ENCODE peak calls at places on chromosomes 6 and 20, in six cellular contexts. J is stimulated activated naive CD8-positive, alpha-beta T cell treated with anti-CD3 and anti-CD28 coated beads, Interleukin-15, amount 100 ng/mL, for 72 hours; H is activated CD8-positive, alpha-beta memory T cell treated with anti-CD3 and anti-CD28 coated beads, Interleukin-2, amount 10 ng/mL, durations not matched to agents 7 days and 5 days; P is right cardiac atrium; D is left cardiac atrium; E is CD8-positive, alpha-beta T cell. A is an unnamed sample.

GRCh38 chr6:77123527-77123926 is 339.8 kb downstream of the HTR1B start:
- ATAC-seq in D (no peak), P (no peak), J (no peak), H (no peak), E (no peak), A (no peak)

GRCh38 chr6:137167702-137168377 is 5.6 kb downstream of the IL22RA2 start:
- ATAC-seq in J (peak; percentile 87), H (no peak), E (no peak), D (no peak), P (no peak), A (no peak)

GRCh38 chr6:139533166-139533565 is 158.7 kb upstream of the CITED2 start:
- ATAC-seq in J (no peak), E (no peak), P (no peak), D (no peak), H (no peak), A (no peak)

GRCh38 chr6:113122060-113122459 is 735.1 kb upstream of the MARCKS start:
- ATAC-seq in D (peak; percentile 73), J (no peak), P (peak; percentile 55), H (no peak), E (no peak), A (no peak)

GRCh38 chr6:13641315-13641714 is 26.2 kb downstream of the NOL7 start:
- ATAC-seq in H (no peak), J (no peak), D (no peak), P (no peak), E (no peak), A (no peak)

GRCh38 chr6:92826633-92827032 is 592.7 kb downstream of the EPHA7 start:
- ATAC-seq in H (no peak), D (no peak), P (no peak), J (no peak), E (no peak), A (no peak)

GRCh38 chr20:10519361-10520048 is 84.4 kb downstream of the SLX4IP start:
- ATAC-seq in J (peak; percentile 76), D (no peak), P (no peak), E (peak; percentile 34), H (peak; percentile 75), A (no peak)

GRCh38 chr20:45080867-45081616 is 19.9 kb downstream of the KCNS1 start:
- ATAC-seq in J (peak; percentile 43), D (no peak), H (peak; percentile 33), E (peak; percentile 45), P (no peak), A (no peak)

GRCh38 chr6:16729183-16729696 is 32.0 kb downstream of the ATXN1 start:
- ATAC-seq in H (peak; percentile 49), E (no peak), P (no peak), J (peak; percentile 77), D (no peak), A (no peak)

GRCh38 chr6:108735310-108735990 is 112.8 kb upstream of the ARMC2 start:
- ATAC-seq in H (no peak), D (no peak), P (no peak), J (no peak), E (no peak), A (no peak)

GRCh38 chr6:73656501-73657145 is 2.8 kb upstream of the SLC17A5 start:
- ATAC-seq in P (no peak), E (no peak), D (no peak), H (no peak), J (no peak), A (no peak)

GRCh38 chr6:39088331-39088730 is 26.7 kb downstream of the SAYSD1 start:
- ATAC-seq in J (no peak), E (peak; percentile 34), D (peak; percentile 65), H (no peak), P (peak; percentile 72), A (peak; percentile 54)

GRCh38 chr6:32108727-32109113 is 418 bp downstream of the TNXB start:
- ATAC-seq in P (peak; percentile 0), J (peak; percentile 29), H (no peak), D (peak; percentile 2), E (no peak), A (peak; percentile 12)

GRCh38 chr6:134035823-134036296 is 16.6 kb downstream of the SLC2A12 start:
- ATAC-seq in J (peak; percentile 64), H (peak; percentile 33), D (no peak), E (no peak), P (no peak), A (no peak)

GRCh38 chr6:11111769-11112437 is 378 bp upstream of the ERVFRD-1 start:
- ATAC-seq in J (no peak), D (peak; percentile 21), P (no peak), H (no peak), E (no peak), A (no peak)

GRCh38 chr6:167730441-167730840 is 96.3 kb upstream of the AFDN start:
- ATAC-seq in E (no peak), J (no peak), D (no peak), H (no peak), P (no peak), A (no peak)

GRCh38 chr20:46058656-46059281 is 29.8 kb downstream of the SLC12A5 start:
- ATAC-seq in J (peak; percentile 14), P (peak; percentile 36), D (peak; percentile 24), H (no peak), E (no peak), A (no peak)

GRCh38 chr20:50298554-50299324 is 108.1 kb downstream of the CEBPB start:
- ATAC-seq in E (no peak), J (no peak), D (no peak), H (no peak), P (no peak), A (no peak)

GRCh38 chr6:137493218-137494038 is 766 bp downstream of the OLIG3 start:
- ATAC-seq in D (no peak), J (peak; percentile 44), H (no peak), E (no peak), P (no peak), A (no peak)

GRCh38 chr6:168377481-168377850 is 57.9 kb upstream of the DACT2 start:
- ATAC-seq in P (peak; percentile 80), H (no peak), E (no peak), J (no peak), D (peak; percentile 90), A (no peak)

GRCh38 chr20:6058684-6059295 is 4.9 kb upstream of the LRRN4 start:
- ATAC-seq in H (no peak), J (no peak), E (no peak), P (no peak), D (peak; percentile 77), A (no peak)

GRCh38 chr6:75386050-75386770 is 101.6 kb upstream of the TMEM30A start:
- ATAC-seq in H (no peak), E (no peak), P (no peak), J (no peak), D (peak; percentile 38), A (no peak)

A was measured in stimulated activated memory B cell treated with anti-CD40 and anti-IgM and Interleukin-4, amounts not matched to agents 10 μg/mL and 1 μg/mL and 100 μg/mL, for 72 hours.